ENCODE peak calls at places on chromosome 10, in ten cellular contexts. D is HuH-7.5; L is activated CD4-positive, CD25-positive, alpha-beta regulatory T cell; Y is heart right ventricle; C is GM19239; J is iPS-NIHi11; N is cortex of kidney; O is naive thymus-derived CD4-positive, alpha-beta T cell; P is caudate nucleus; M is CD4-positive, alpha-beta T cell. X is an unnamed sample.

GRCh38 chr10:7045891-7046599 is 364.8 kb downstream of the SFMBT2 start:
- DNase-seq in D (no peak), L (no peak), Y (no peak), C (peak; percentile 15), J (no peak), N (no peak), O (no peak), P (no peak), M (no peak), X (peak; percentile 64)

GRCh38 chr10:88455831-88456230 is 127.3 kb downstream of the RNLS start:
- DNase-seq in D (no peak), L (no peak), Y (no peak), C (no peak), J (no peak), N (no peak), O (no peak), P (no peak), M (no peak), X (no peak)

GRCh38 chr10:124997791-124998623 is 56.1 kb downstream of the ZRANB1 start:
- DNase-seq in D (no peak), L (no peak), Y (no peak), C (no peak), J (no peak), N (no peak), O (no peak), P (no peak), M (no peak), X (no peak)

GRCh38 chr10:124219655-124220054 is 126.3 kb upstream of the CHST15 start:
- DNase-seq in D (no peak), L (no peak), Y (no peak), C (no peak), J (no peak), N (no peak), O (no peak), P (no peak), M (no peak), X (no peak)

GRCh38 chr10:5776881-5777197 is 36.4 kb downstream of the GDI2 start:
- DNase-seq in D (no peak), L (no peak), Y (no peak), C (no peak), J (no peak), N (no peak), O (no peak), P (no peak), M (no peak), X (no peak)

GRCh38 chr10:18418579-18419210 is 232.7 kb downstream of the NSUN6 start:
- DNase-seq in D (no peak), L (no peak), Y (no peak), C (no peak), J (no peak), N (no peak), O (no peak), P (no peak), M (no peak), X (no peak)

GRCh38 chr10:31157125-31157983 is 125.7 kb upstream of the ZNF438 start:
- DNase-seq in D (no peak), L (no peak), Y (peak; percentile 69), C (no peak), J (peak; percentile 32), N (no peak), O (no peak), P (peak; percentile 33), M (no peak), X (no peak)

GRCh38 chr10:24277771-24278518 is 69.0 kb downstream of the KIAA1217 start:
- DNase-seq in D (no peak), L (no peak), Y (peak; percentile 21), C (no peak), J (no peak), N (no peak), O (no peak), P (no peak), M (no peak), X (no peak)

GRCh38 chr10:1573981-1574380 is 163.3 kb downstream of the ADARB2 start:
- DNase-seq in D (no peak), L (no peak), Y (no peak), C (no peak), J (no peak), N (no peak), O (no peak), P (no peak), M (no peak), X (no peak)

GRCh38 chr10:3484306-3485187 is 300.5 kb downstream of the KLF6 start:
- DNase-seq in D (no peak), L (no peak), Y (no peak), C (peak; percentile 40), J (no peak), N (no peak), O (no peak), P (no peak), M (no peak), X (peak; percentile 74)

GRCh38 chr10:120556164-120556532 is 99.1 kb downstream of the PLPP4 start:
- DNase-seq in D (no peak), L (no peak), Y (no peak), C (no peak), J (no peak), N (no peak), O (no peak), P (no peak), M (no peak), X (no peak)

GRCh38 chr10:44743539-44743938 is 167.6 kb upstream of the TMEM72 start:
- DNase-seq in D (no peak), L (no peak), Y (no peak), C (no peak), J (no peak), N (no peak), O (no peak), P (no peak), M (no peak), X (no peak)

GRCh38 chr10:484441-484924 is 205.0 kb downstream of the DIP2C start:
- DNase-seq in D (no peak), L (no peak), Y (no peak), C (no peak), J (peak; percentile 47), N (no peak), O (no peak), P (no peak), M (peak; percentile 10), X (no peak)

GRCh38 chr10:17025444-17026295 is 103.9 kb downstream of the CUBN start:
- DNase-seq in D (no peak), L (peak; percentile 39), Y (no peak), C (no peak), J (no peak), N (no peak), O (peak; percentile 18), P (no peak), M (peak; percentile 15), X (no peak)

GRCh38 chr10:12250181-12250580 is 54.2 kb downstream of the CDC123 start:
- DNase-seq in D (no peak), L (no peak), Y (no peak), C (no peak), J (peak; percentile 32), N (no peak), O (no peak), P (no peak), M (no peak), X (no peak)

GRCh38 chr10:101568054-101568745 is 19.9 kb downstream of the POLL start:
- DNase-seq in D (no peak), L (no peak), Y (no peak), C (no peak), J (no peak), N (no peak), O (no peak), P (no peak), M (no peak), X (no peak)

GRCh38 chr10:60990663-60991062 is 46.7 kb upstream of the RHOBTB1 start:
- DNase-seq in D (no peak), L (no peak), Y (no peak), C (no peak), J (no peak), N (no peak), O (no peak), P (no peak), M (no peak), X (no peak)

GRCh38 chr10:120098242-120098930 is 205.9 kb downstream of the SEC23IP start:
- DNase-seq in D (no peak), L (no peak), Y (no peak), C (no peak), J (no peak), N (no peak), O (no peak), P (no peak), M (no peak), X (no peak)

GRCh38 chr10:110610308-110610774 is 33.8 kb upstream of the RBM20 start:
- DNase-seq in D (peak; percentile 27), L (peak; percentile 11), Y (no peak), C (peak; percentile 30), J (peak; percentile 77), N (no peak), O (peak; percentile 71), P (peak; percentile 2), M (peak; percentile 29), X (no peak)